ENCODE peak calls at places on chromosomes 7 and 10, in nine cellular contexts. One of them, this sample, is unnamed.
A peak's percentile ranks its signal among the peaks of the same experiment; 100 is the strongest.

GRCh38 chr7:156558198-156558597 is 82.4 kb upstream of the RNF32 start:
- DNase-seq in CD8-positive, alpha-beta T cell: no peak
- DNase-seq in Panc1: peak; percentile 94
- DNase-seq in astrocyte of the spinal cord: peak; percentile 61
- DNase-seq in Caco-2: no peak
- DNase-seq in cardiac fibroblast: peak; percentile 48
- DNase-seq in tibial artery: no peak
- DNase-seq in bronchial epithelial cell: peak; percentile 67
- DNase-seq in neural progenitor cell: no peak
- DNase-seq in this sample: no peak

GRCh38 chr7:17275749-17276671 is 22.4 kb upstream of the AHR start:
- DNase-seq in Caco-2: no peak
- DNase-seq in cardiac fibroblast: peak; percentile 99
- DNase-seq in bronchial epithelial cell: peak; percentile 93
- DNase-seq in tibial artery: no peak
- DNase-seq in neural progenitor cell: no peak
- DNase-seq in Panc1: peak; percentile 67
- DNase-seq in CD8-positive, alpha-beta T cell: no peak
- DNase-seq in astrocyte of the spinal cord: peak; percentile 96
- DNase-seq in this sample: no peak

GRCh38 chr10:108567899-108568752 is 1355.2 kb downstream of the XPNPEP1 start:
- DNase-seq in neural progenitor cell: no peak
- DNase-seq in astrocyte of the spinal cord: no peak
- DNase-seq in tibial artery: no peak
- DNase-seq in cardiac fibroblast: peak; percentile 10
- DNase-seq in CD8-positive, alpha-beta T cell: no peak
- DNase-seq in Caco-2: no peak
- DNase-seq in bronchial epithelial cell: no peak
- DNase-seq in Panc1: no peak
- DNase-seq in this sample: no peak

GRCh38 chr7:40749877-40750276 is 615.1 kb downstream of the SUGCT start:
- DNase-seq in cardiac fibroblast: peak; percentile 31
- DNase-seq in bronchial epithelial cell: no peak
- DNase-seq in Panc1: no peak
- DNase-seq in astrocyte of the spinal cord: peak; percentile 52
- DNase-seq in neural progenitor cell: no peak
- DNase-seq in Caco-2: no peak
- DNase-seq in CD8-positive, alpha-beta T cell: no peak
- DNase-seq in tibial artery: no peak
- DNase-seq in this sample: no peak

GRCh38 chr10:51073035-51073434 is 1.3 kb upstream of the PRKG1 start:
- DNase-seq in CD8-positive, alpha-beta T cell: no peak
- DNase-seq in astrocyte of the spinal cord: no peak
- DNase-seq in tibial artery: no peak
- DNase-seq in Caco-2: no peak
- DNase-seq in cardiac fibroblast: no peak
- DNase-seq in Panc1: no peak
- DNase-seq in neural progenitor cell: no peak
- DNase-seq in bronchial epithelial cell: no peak
- DNase-seq in this sample: no peak

GRCh38 chr7:143288836-143289235 is 685 bp downstream of the CASP2 start:
- DNase-seq in Caco-2: no peak
- DNase-seq in tibial artery: no peak
- DNase-seq in cardiac fibroblast: peak; percentile 43
- DNase-seq in neural progenitor cell: peak; percentile 16
- DNase-seq in astrocyte of the spinal cord: no peak
- DNase-seq in bronchial epithelial cell: peak; percentile 28
- DNase-seq in Panc1: no peak
- DNase-seq in CD8-positive, alpha-beta T cell: no peak
- DNase-seq in this sample: no peak

GRCh38 chr10:103936022-103936421 is 18.0 kb upstream of the STN1 start:
- DNase-seq in bronchial epithelial cell: no peak
- DNase-seq in cardiac fibroblast: no peak
- DNase-seq in neural progenitor cell: no peak
- DNase-seq in Panc1: no peak
- DNase-seq in tibial artery: no peak
- DNase-seq in CD8-positive, alpha-beta T cell: no peak
- DNase-seq in astrocyte of the spinal cord: no peak
- DNase-seq in Caco-2: no peak
- DNase-seq in this sample: no peak

GRCh38 chr10:67603086-67603485 is 92.9 kb downstream of the CTNNA3 start:
- DNase-seq in cardiac fibroblast: peak; percentile 37
- DNase-seq in tibial artery: no peak
- DNase-seq in bronchial epithelial cell: no peak
- DNase-seq in CD8-positive, alpha-beta T cell: no peak
- DNase-seq in Panc1: no peak
- DNase-seq in neural progenitor cell: no peak
- DNase-seq in Caco-2: no peak
- DNase-seq in astrocyte of the spinal cord: no peak
- DNase-seq in this sample: no peak

GRCh38 chr7:4093035-4093434 is 589.1 kb upstream of the FOXK1 start:
- DNase-seq in cardiac fibroblast: no peak
- DNase-seq in Panc1: no peak
- DNase-seq in bronchial epithelial cell: no peak
- DNase-seq in neural progenitor cell: no peak
- DNase-seq in Caco-2: no peak
- DNase-seq in tibial artery: no peak
- DNase-seq in astrocyte of the spinal cord: no peak
- DNase-seq in CD8-positive, alpha-beta T cell: no peak
- DNase-seq in this sample: no peak

GRCh38 chr7:89618269-89618668 is 536.0 kb upstream of the STEAP1 start:
- DNase-seq in astrocyte of the spinal cord: no peak
- DNase-seq in bronchial epithelial cell: no peak
- DNase-seq in Panc1: no peak
- DNase-seq in CD8-positive, alpha-beta T cell: no peak
- DNase-seq in Caco-2: no peak
- DNase-seq in neural progenitor cell: no peak
- DNase-seq in cardiac fibroblast: no peak
- DNase-seq in tibial artery: no peak
- DNase-seq in this sample: no peak

GRCh38 chr7:158617737-158618128 is 30.1 kb upstream of the PTPRN2 start:
- DNase-seq in astrocyte of the spinal cord: peak; percentile 75
- DNase-seq in tibial artery: no peak
- DNase-seq in cardiac fibroblast: peak; percentile 9
- DNase-seq in CD8-positive, alpha-beta T cell: no peak
- DNase-seq in neural progenitor cell: no peak
- DNase-seq in Panc1: no peak
- DNase-seq in Caco-2: no peak
- DNase-seq in bronchial epithelial cell: no peak
- DNase-seq in this sample: no peak

GRCh38 chr7:78317371-78317770 is 518.8 kb downstream of the PHTF2 start:
- DNase-seq in neural progenitor cell: no peak
- DNase-seq in CD8-positive, alpha-beta T cell: no peak
- DNase-seq in tibial artery: no peak
- DNase-seq in Panc1: no peak
- DNase-seq in Caco-2: no peak
- DNase-seq in cardiac fibroblast: no peak
- DNase-seq in astrocyte of the spinal cord: no peak
- DNase-seq in bronchial epithelial cell: no peak
- DNase-seq in this sample: no peak

GRCh38 chr10:118002581-118002980 is 44.2 kb downstream of the RAB11FIP2 start:
- DNase-seq in astrocyte of the spinal cord: peak; percentile 35
- DNase-seq in CD8-positive, alpha-beta T cell: no peak
- DNase-seq in Caco-2: no peak
- DNase-seq in bronchial epithelial cell: peak; percentile 29
- DNase-seq in Panc1: no peak
- DNase-seq in neural progenitor cell: no peak
- DNase-seq in cardiac fibroblast: peak; percentile 82
- DNase-seq in tibial artery: no peak
- DNase-seq in this sample: no peak

GRCh38 chr7:132251327-132251659 is 325.0 kb downstream of the PLXNA4 start:
- DNase-seq in CD8-positive, alpha-beta T cell: no peak
- DNase-seq in bronchial epithelial cell: peak; percentile 2
- DNase-seq in Panc1: no peak
- DNase-seq in Caco-2: peak; percentile 44
- DNase-seq in tibial artery: peak; percentile 40
- DNase-seq in cardiac fibroblast: no peak
- DNase-seq in neural progenitor cell: peak; percentile 60
- DNase-seq in astrocyte of the spinal cord: no peak
- DNase-seq in this sample: no peak

GRCh38 chr10:4391683-4392082 is 434.3 kb upstream of the AKR1E2 start:
- DNase-seq in neural progenitor cell: no peak
- DNase-seq in Caco-2: no peak
- DNase-seq in astrocyte of the spinal cord: no peak
- DNase-seq in bronchial epithelial cell: peak; percentile 7
- DNase-seq in tibial artery: no peak
- DNase-seq in CD8-positive, alpha-beta T cell: no peak
- DNase-seq in cardiac fibroblast: peak; percentile 53
- DNase-seq in Panc1: no peak
- DNase-seq in this sample: no peak

GRCh38 chr7:127943541-127944521 is 87.4 kb downstream of the LRRC4 start:
- DNase-seq in Caco-2: no peak
- DNase-seq in tibial artery: no peak
- DNase-seq in CD8-positive, alpha-beta T cell: no peak
- DNase-seq in astrocyte of the spinal cord: peak; percentile 68
- DNase-seq in Panc1: no peak
- DNase-seq in neural progenitor cell: peak; percentile 32
- DNase-seq in cardiac fibroblast: peak; percentile 40
- DNase-seq in bronchial epithelial cell: no peak
- DNase-seq in this sample: no peak

GRCh38 chr7:77199008-77199966 is at the start of gene FGL2:
- DNase-seq in bronchial epithelial cell: peak; percentile 49
- DNase-seq in CD8-positive, alpha-beta T cell: peak; percentile 56
- DNase-seq in neural progenitor cell: peak; percentile 74
- DNase-seq in astrocyte of the spinal cord: peak; percentile 72
- DNase-seq in cardiac fibroblast: peak; percentile 64
- DNase-seq in Caco-2: no peak
- DNase-seq in tibial artery: peak; percentile 83
- DNase-seq in Panc1: no peak
- DNase-seq in this sample: no peak

GRCh38 chr10:115417585-115418265 is 324.6 kb downstream of the ATRNL1 start:
- DNase-seq in tibial artery: no peak
- DNase-seq in cardiac fibroblast: peak; percentile 38
- DNase-seq in Panc1: peak; percentile 27
- DNase-seq in neural progenitor cell: peak; percentile 81
- DNase-seq in Caco-2: peak; percentile 64
- DNase-seq in astrocyte of the spinal cord: peak; percentile 50
- DNase-seq in bronchial epithelial cell: peak; percentile 46
- DNase-seq in CD8-positive, alpha-beta T cell: no peak
- DNase-seq in this sample: peak; percentile 19
- TF ChIP-seq CTCF in tibial artery: no peak
- TF ChIP-seq CTCF in cardiac fibroblast: peak; percentile 36
- TF ChIP-seq CTCF in Panc1: peak; percentile 78
- TF ChIP-seq CTCF in neural progenitor cell: peak; percentile 75
- TF ChIP-seq CTCF in Caco-2: peak; percentile 76
- TF ChIP-seq CTCF in astrocyte of the spinal cord: peak; percentile 85
- TF ChIP-seq CTCF in bronchial epithelial cell: peak; percentile 65
- TF ChIP-seq CTCF in CD8-positive, alpha-beta T cell: no peak
- TF ChIP-seq CTCF in this sample: peak; percentile 90

GRCh38 chr10:92699193-92699517 is 9.4 kb downstream of the HHEX start:
- DNase-seq in neural progenitor cell: no peak
- DNase-seq in astrocyte of the spinal cord: no peak
- DNase-seq in tibial artery: no peak
- DNase-seq in CD8-positive, alpha-beta T cell: no peak
- DNase-seq in Panc1: no peak
- DNase-seq in cardiac fibroblast: no peak
- DNase-seq in Caco-2: no peak
- DNase-seq in bronchial epithelial cell: no peak
- DNase-seq in this sample: no peak
- H3K4me3 ChIP-seq in neural progenitor cell: peak overlapping the region; percentile 5
- H3K4me3 ChIP-seq in astrocyte of the spinal cord: peak overlapping the region; percentile 47
- H3K4me3 ChIP-seq in tibial artery: peak overlapping the region; percentile 51
- H3K4me3 ChIP-seq in CD8-positive, alpha-beta T cell: peak overlapping the region; percentile 53
- H3K4me3 ChIP-seq in Panc1: peak overlapping the region; percentile 34
- H3K4me3 ChIP-seq in cardiac fibroblast: peak overlapping the region; percentile 41
- H3K4me3 ChIP-seq in Caco-2: no peak overlapping the region
- H3K4me3 ChIP-seq in bronchial epithelial cell: peak overlapping the region; percentile 38
- H3K4me3 ChIP-seq in this sample: peak overlapping the region; percentile 24

DNA sequence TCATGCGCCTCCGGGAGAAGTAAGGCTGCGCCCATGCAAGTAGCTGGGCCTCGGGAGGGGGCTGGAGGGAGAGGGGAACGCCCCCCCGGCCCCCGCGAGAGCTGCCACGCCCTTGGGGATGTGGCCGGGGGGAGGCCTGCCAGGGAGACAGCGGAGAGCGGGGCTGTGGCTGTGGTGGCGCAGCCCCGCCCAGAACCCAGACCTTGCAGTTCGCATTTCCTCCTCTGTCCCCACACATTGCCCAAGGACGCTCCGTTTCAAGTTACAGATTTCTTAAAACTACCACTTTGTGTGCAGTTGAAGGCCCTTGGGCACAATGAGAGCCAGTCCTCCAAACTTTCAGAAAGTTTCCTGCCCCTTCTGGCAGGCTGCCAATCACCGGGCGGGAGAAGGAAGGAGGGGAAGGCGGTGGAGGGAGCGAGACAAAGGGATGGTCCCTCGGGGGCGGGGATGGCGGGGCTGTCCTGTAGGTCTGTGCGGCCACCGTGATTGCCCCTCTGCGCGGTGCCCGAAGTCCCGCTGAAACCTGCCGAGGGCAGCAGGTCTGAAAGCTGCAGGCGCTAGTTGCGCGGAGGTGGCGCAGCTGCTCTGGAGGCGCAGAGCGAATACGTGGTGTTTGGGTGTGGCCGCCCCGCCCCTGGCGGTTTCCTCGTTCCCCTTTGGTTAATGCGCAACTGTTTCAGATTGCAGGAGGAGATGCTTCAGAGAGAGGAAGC is 2.1 kb downstream of the VIM start:
- DNase-seq in CD8-positive, alpha-beta T cell: peak; percentile 95
- DNase-seq in Caco-2: peak; percentile 85
- DNase-seq in astrocyte of the spinal cord: peak; percentile 77
- DNase-seq in cardiac fibroblast: peak; percentile 75
- DNase-seq in Panc1: no peak
- DNase-seq in bronchial epithelial cell: peak; percentile 77
- DNase-seq in neural progenitor cell: peak; percentile 93
- DNase-seq in tibial artery: peak; percentile 80
- DNase-seq in this sample: peak; percentile 89
- TF ChIP-seq CTCF in CD8-positive, alpha-beta T cell: no peak
- TF ChIP-seq CTCF in Caco-2: no peak
- TF ChIP-seq CTCF in astrocyte of the spinal cord: no peak
- TF ChIP-seq CTCF in cardiac fibroblast: no peak
- TF ChIP-seq CTCF in Panc1: no peak
- TF ChIP-seq CTCF in bronchial epithelial cell: peak; percentile 21
- TF ChIP-seq CTCF in neural progenitor cell: no peak
- TF ChIP-seq CTCF in tibial artery: peak; percentile 33
- TF ChIP-seq CTCF in this sample: peak; percentile 27

GRCh38 chr10:14876764-14877163 is 1.9 kb upstream of the SUV39H2 start:
- DNase-seq in neural progenitor cell: no peak
- DNase-seq in Panc1: no peak
- DNase-seq in bronchial epithelial cell: no peak
- DNase-seq in Caco-2: no peak
- DNase-seq in astrocyte of the spinal cord: no peak
- DNase-seq in tibial artery: no peak
- DNase-seq in CD8-positive, alpha-beta T cell: no peak
- DNase-seq in cardiac fibroblast: peak; percentile 28
- DNase-seq in this sample: no peak
- H3K4me3 ChIP-seq in neural progenitor cell: no peak overlapping the region
- H3K4me3 ChIP-seq in Panc1: no peak overlapping the region
- H3K4me3 ChIP-seq in bronchial epithelial cell: no peak overlapping the region
- H3K4me3 ChIP-seq in Caco-2: peak overlapping the region; percentile 93
- H3K4me3 ChIP-seq in astrocyte of the spinal cord: no peak overlapping the region
- H3K4me3 ChIP-seq in tibial artery: no peak overlapping the region
- H3K4me3 ChIP-seq in CD8-positive, alpha-beta T cell: no peak overlapping the region
- H3K4me3 ChIP-seq in cardiac fibroblast: peak overlapping the region; percentile 97
- H3K4me3 ChIP-seq in this sample: no peak overlapping the region

This sample was measured in GM12864.